ENCODE peak calls at places on chromosomes 13 and 19, in seven cellular contexts. O is PC-3, U is astrocyte, M is neural progenitor cell, A is PC-9, N is HepG2, R is hepatocyte. B is an unnamed sample. For H3K79me2, the result is how much of the 10 kb centered on the place peaks cover.

GRCh38 chr13:97385146-97385545 is 48.8 kb upstream of the RAP2A start:
- DNase-seq in U (peak), R (no peak), A (no peak), N (no peak), O (no peak), M (no peak), B (no peak)

GRCh38 chr13:110421696-110422395 is 114.8 kb downstream of the COL4A2 start:
- DNase-seq in A (no peak), M (no peak), O (no peak), R (no peak), U (peak), N (no peak), B (peak)

GRCh38 chr13:21079761-21080730 is 18.7 kb upstream of the LATS2 start:
- DNase-seq in R (no peak), U (peak), M (no peak), N (peak), A (peak), O (peak), B (no peak)

GRCh38 chr19:35846038-35846668 is 6.2 kb downstream of the NPHS1 start:
- DNase-seq in R (peak), U (no peak), A (no peak), M (peak), O (peak), N (no peak), B (no peak)

GRCh38 chr13:53885997-53886396 is 857.4 kb downstream of the OLFM4 start:
- DNase-seq in U (no peak), N (no peak), A (no peak), O (no peak), R (no peak), M (no peak), B (no peak)

GRCh38 chr19:14772467-14772866 is 5.9 kb downstream of the ADGRE2 start:
- DNase-seq in N (no peak), M (no peak), O (no peak), A (no peak), U (no peak), R (no peak), B (no peak)

GRCh38 chr13:48492123-48493075 is 40.5 kb downstream of the RCBTB2 start:
- DNase-seq in A (no peak), N (no peak), M (no peak), U (no peak), R (peak), O (no peak), B (peak)

GRCh38 chr13:44165172-44165894 is 208.3 kb upstream of the SERP2 start:
- DNase-seq in R (no peak), O (no peak), U (no peak), A (no peak), M (no peak), N (no peak), B (no peak)

GRCh38 chr19:55563261-55563690 is 17.4 kb downstream of the ZNF579 start:
- DNase-seq in O (no peak), M (no peak), R (peak), A (no peak), U (peak), N (no peak), B (no peak)

GRCh38 chr19:1408300-1409203 is 1.2 kb downstream of the DAZAP1 start:
- DNase-seq in N (no peak), A (no peak), O (peak), U (peak), M (peak), R (peak), B (peak)

GRCh38 chr13:99955747-99956472 is 15.7 kb downstream of the ZIC5 start:
- DNase-seq in A (no peak), N (no peak), M (peak), R (no peak), O (no peak), U (peak), B (no peak)

GRCh38 chr19:6215701-6216235 is 64.0 kb downstream of the MLLT1 start:
- DNase-seq in U (no peak), M (no peak), O (no peak), R (no peak), A (no peak), N (no peak), B (no peak)

GRCh38 chr13:23966691-23967615 is 69.7 kb upstream of the C1QTNF9B start:
- DNase-seq in U (no peak), N (no peak), O (peak), A (no peak), R (peak), M (no peak), B (no peak)

GRCh38 chr19:6712692-6713670 is 7.5 kb downstream of the C3 start:
- DNase-seq in O (no peak), M (no peak), A (no peak), R (no peak), U (no peak), N (no peak), B (no peak)

GRCh38 chr13:28396053-28396452 is 98.9 kb downstream of the FLT1 start:
- DNase-seq in O (no peak), R (no peak), A (no peak), M (no peak), N (no peak), U (no peak), B (no peak)

GRCh38 chr13:28406728-28407266 is 88.1 kb downstream of the FLT1 start:
- DNase-seq in N (no peak), R (no peak), A (no peak), O (no peak), U (no peak), M (no peak), B (no peak)

GRCh38 chr13:28401303-28402056 is 93.4 kb downstream of the FLT1 start:
- DNase-seq in M (no peak), N (no peak), A (peak), R (no peak), O (peak), U (peak), B (no peak)

DNA sequence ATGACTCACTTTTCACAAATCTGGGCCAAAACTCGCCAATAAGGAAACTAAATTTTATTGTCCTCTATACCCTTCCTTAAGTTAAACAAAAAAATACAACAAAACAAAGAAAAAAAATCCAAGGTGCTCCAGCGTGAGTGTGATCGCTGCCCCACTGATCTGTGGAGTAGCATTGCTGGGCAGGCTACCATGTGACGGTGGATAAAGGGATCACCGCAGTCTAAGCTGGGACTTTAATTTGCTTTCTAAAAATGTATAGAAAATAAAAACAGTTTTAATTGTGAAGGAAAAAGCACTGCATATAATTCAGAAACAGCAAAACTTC is 92.9 kb downstream of the FLT1 start:
- DNase-seq in U (no peak), N (no peak), R (no peak), O (no peak), M (no peak), A (no peak), B (no peak)
- H3K27ac ChIP-seq in U (no peak), N (no peak), R (no peak), O (no peak), M (no peak), A (no peak), B (no peak)

DNA sequence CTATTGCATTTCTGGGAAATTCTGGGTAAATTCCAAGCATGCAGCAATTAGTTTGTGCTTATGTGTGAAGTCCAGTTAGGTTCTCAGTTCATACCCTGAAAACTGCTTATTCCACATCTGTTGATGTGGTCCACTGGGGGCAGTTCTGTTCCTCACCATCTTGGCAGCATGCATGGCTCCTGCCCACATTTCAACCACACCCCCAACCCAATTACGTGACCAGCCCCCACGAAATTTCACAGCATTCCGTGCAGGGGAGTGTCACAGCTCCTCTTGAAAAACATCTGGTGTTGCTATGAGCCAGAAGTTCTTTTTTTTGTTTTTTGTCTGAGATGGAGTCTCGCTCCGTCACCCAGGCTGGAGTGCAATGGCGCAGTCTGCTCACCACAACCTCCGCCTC is 9.1 kb upstream of the ERVK3-1 start:
- DNase-seq in N (no peak), U (no peak), A (no peak), M (no peak), R (no peak), O (no peak), B (no peak)
- H3K79me2 ChIP-seq in N (under half), U (under half), A (under half), M (half or more), R (under half), O (under half), B (under half)

GRCh38 chr19:52336976-52337375 is 933 bp downstream of the ZNF610 start:
- DNase-seq in N (no peak), R (peak), O (no peak), U (peak), A (no peak), M (peak), B (peak)

GRCh38 chr19:52335768-52336116 is 301 bp upstream of the ZNF610 start:
- DNase-seq in A (no peak), R (no peak), O (no peak), N (no peak), M (no peak), U (no peak), B (no peak)

GRCh38 chr19:52331757-52332156 is 4.3 kb upstream of the ZNF610 start:
- DNase-seq in U (peak), N (no peak), A (no peak), R (no peak), O (no peak), M (no peak), B (no peak)

GRCh38 chr19:52336117-52336811 is at the start of gene ZNF610:
- DNase-seq in A (peak), U (peak), N (peak), R (peak), O (peak), M (peak), B (peak)
- H2AFZ ChIP-seq in A (peak), U (peak), N (no peak), R (peak), O (peak), M (peak), B (peak)

GRCh38 chr19:13093407-13094284 is 9.0 kb downstream of the LYL1 start:
- DNase-seq in A (peak), M (peak), N (peak), R (peak), O (peak), U (peak), B (peak)

GRCh38 chr19:13095393-13095784 is 7.3 kb downstream of the LYL1 start:
- DNase-seq in A (no peak), O (no peak), N (no peak), M (peak), U (no peak), R (no peak), B (no peak)

GRCh38 chr19:13094285-13094595 is 8.4 kb downstream of the LYL1 start:
- DNase-seq in R (no peak), A (no peak), N (no peak), M (no peak), O (no peak), U (no peak), B (no peak)

GRCh38 chr19:13095934-13096890 is 6.4 kb downstream of the LYL1 start:
- DNase-seq in U (no peak), N (peak), R (peak), M (peak), O (peak), A (no peak), B (no peak)

GRCh38 chr19:13094771-13095392 is 7.8 kb downstream of the LYL1 start:
- DNase-seq in A (no peak), R (no peak), O (peak), M (peak), N (no peak), U (no peak), B (no peak)
- H3K27ac ChIP-seq in A (no peak), R (no peak), O (no peak), M (no peak), N (no peak), U (no peak), B (no peak)

GRCh38 chr19:38280030-38280921 is 15.9 kb downstream of the SPINT2 start:
- DNase-seq in U (no peak), M (no peak), N (no peak), R (no peak), A (no peak), O (no peak), B (no peak)

GRCh38 chr19:38283261-38283660 is 18.9 kb downstream of the SPINT2 start:
- DNase-seq in M (no peak), N (no peak), A (no peak), O (no peak), U (no peak), R (no peak), B (no peak)

GRCh38 chr19:38284422-38284821 is 19.6 kb upstream of the C19orf33 start:
- DNase-seq in A (no peak), O (no peak), M (no peak), U (no peak), N (no peak), R (no peak), B (no peak)

GRCh38 chr19:38278751-38279150 is 14.4 kb downstream of the SPINT2 start:
- DNase-seq in U (no peak), M (no peak), R (no peak), O (no peak), N (no peak), A (no peak), B (no peak)

GRCh38 chr19:38281820-38282566 is 17.6 kb downstream of the SPINT2 start:
- DNase-seq in N (no peak), R (no peak), M (no peak), A (no peak), U (no peak), O (no peak), B (no peak)
- H3K79me2 ChIP-seq in N (under half), R (half or more), M (under half), A (half or more), U (under half), O (half or more), B (under half)